ENCODE peak calls at places on chromosomes 4 and X, in five cellular contexts. A, G, K, N and X are unnamed samples.
A peak's percentile ranks its signal among the peaks of the same experiment; 100 is the strongest.

GRCh38 chr4:13627185-13627605 is 330 bp downstream of the BOD1L1 start:
- DNase-seq in A (no peak), G (no peak), K (peak; percentile 48), N (no peak), X (peak; percentile 23)

GRCh38 chrX:31036895-31037294 is 34.9 kb downstream of the FTHL17 start:
- DNase-seq in A (no peak), G (peak; percentile 64), K (peak; percentile 46), N (peak; percentile 56), X (peak; percentile 47)

GRCh38 chr4:149836546-149836945 is 20.9 kb upstream of the IQCM start:
- DNase-seq in A (no peak), G (no peak), K (no peak), N (peak; percentile 3), X (peak; percentile 6)

GRCh38 chr4:681736-682451 is 7.1 kb downstream of the SLC49A3 start:
- DNase-seq in A (no peak), G (no peak), K (no peak), N (no peak), X (no peak)

GRCh38 chr4:86493460-86493859 is 100.7 kb upstream of the PTPN13 start:
- DNase-seq in A (no peak), G (no peak), K (no peak), N (peak; percentile 52), X (no peak)

GRCh38 chrX:44447214-44447613 is 95.4 kb downstream of the FUNDC1 start:
- DNase-seq in A (no peak), G (no peak), K (no peak), N (no peak), X (no peak)

GRCh38 chr4:150781108-150781663 is 199.2 kb downstream of the MAB21L2 start:
- DNase-seq in A (no peak), G (no peak), K (no peak), N (no peak), X (no peak)

GRCh38 chr4:10458190-10458589 is 964 bp upstream of the ZNF518B start:
- DNase-seq in A (no peak), G (no peak), K (no peak), N (no peak), X (no peak)

GRCh38 chr4:168639914-168640313 is 143.1 kb downstream of the PALLD start:
- DNase-seq in A (no peak), G (no peak), K (no peak), N (peak; percentile 50), X (no peak)

GRCh38 chrX:68511255-68511654 is 12.4 kb downstream of the YIPF6 start:
- DNase-seq in A (no peak), G (peak; percentile 51), K (no peak), N (peak; percentile 58), X (peak; percentile 49)

GRCh38 chr4:153593166-153593565 is 90.9 kb upstream of the TLR2 start:
- DNase-seq in A (no peak), G (no peak), K (no peak), N (no peak), X (no peak)

GRCh38 chr4:153205028-153205648 is 895 bp downstream of the TRIM2 start:
- DNase-seq in A (no peak), G (no peak), K (no peak), N (no peak), X (peak; percentile 44)

GRCh38 chr4:154368060-154368459 is 123.5 kb downstream of the DCHS2 start:
- DNase-seq in A (no peak), G (no peak), K (no peak), N (no peak), X (no peak)

GRCh38 chr4:95084584-95084983 is 326.8 kb downstream of the BMPR1B start:
- DNase-seq in A (no peak), G (no peak), K (no peak), N (no peak), X (no peak)

GRCh38 chr4:105715692-105716278 is 7.2 kb downstream of the GSTCD start:
- DNase-seq in A (no peak), G (peak; percentile 28), K (no peak), N (peak; percentile 69), X (peak; percentile 40)

GRCh38 chr4:54315561-54315960 is 86.5 kb downstream of the PDGFRA start:
- DNase-seq in A (no peak), G (no peak), K (no peak), N (no peak), X (no peak)

DNA sequence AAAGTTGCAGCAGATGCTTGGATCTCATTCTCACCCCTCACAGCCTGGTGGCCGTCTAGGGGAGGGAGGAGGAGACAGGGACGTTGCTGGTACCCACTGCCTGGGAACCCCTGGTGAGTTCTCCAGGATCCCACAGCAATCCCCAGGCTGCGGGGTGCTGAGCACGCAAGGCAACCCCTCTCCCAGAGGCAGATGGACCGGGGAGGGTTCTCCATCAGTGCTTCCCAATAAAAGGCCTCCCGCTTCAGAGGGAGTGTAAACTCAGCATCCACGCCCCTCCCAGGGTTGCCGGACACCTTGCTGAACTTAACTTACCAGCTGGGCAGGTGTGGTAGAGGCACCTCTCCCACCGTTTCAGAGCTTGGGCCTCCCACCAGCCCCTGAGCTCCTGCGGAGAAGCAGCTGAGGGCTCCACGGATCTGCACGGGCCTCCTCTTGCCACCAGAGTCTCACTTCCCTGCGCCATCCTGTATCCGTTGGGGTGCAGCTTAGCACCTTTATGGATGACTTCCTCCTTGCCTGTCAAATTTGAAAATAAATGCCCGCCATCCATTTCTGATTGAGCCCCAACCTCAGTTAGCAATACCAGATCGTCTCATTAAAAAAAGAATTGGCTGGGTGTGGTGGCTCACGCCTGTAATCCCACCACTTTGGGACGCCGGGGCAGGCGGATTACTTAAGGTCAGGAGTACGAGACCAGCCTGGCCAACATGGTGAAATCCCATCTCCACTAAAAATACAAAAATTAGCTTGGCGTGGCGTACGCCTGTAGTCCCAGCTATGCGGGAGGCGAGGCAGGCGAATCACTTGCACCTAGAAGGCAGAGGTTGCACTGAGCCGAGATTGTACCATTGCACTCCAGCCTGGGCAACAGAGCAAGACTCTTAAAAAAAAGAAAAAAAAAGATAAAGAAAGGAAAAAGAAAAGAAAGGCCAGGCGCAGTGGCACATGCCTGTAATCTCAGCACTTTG is 14.8 kb upstream of the TBC1D14 start:
- DNase-seq in A (no peak), G (no peak), K (peak; percentile 30), N (no peak), X (no peak)
- H3K4me3 ChIP-seq in A (no peak overlapping the region), G (no peak overlapping the region), K (no peak overlapping the region), N (no peak overlapping the region), X (no peak overlapping the region)

GRCh38 chrX:108134724-108135123 is 43.1 kb downstream of the ATG4A start:
- DNase-seq in A (no peak), G (no peak), K (no peak), N (no peak), X (no peak)

GRCh38 chrX:108138814-108139213 is 47.2 kb downstream of the ATG4A start:
- DNase-seq in A (no peak), G (no peak), K (no peak), N (no peak), X (no peak)

GRCh38 chrX:108139303-108139702 is 47.7 kb downstream of the ATG4A start:
- DNase-seq in A (no peak), G (no peak), K (no peak), N (peak; percentile 21), X (peak; percentile 10)
- TF ChIP-seq CTCF in A (peak; percentile 58), G (peak; percentile 60), K (no peak), N (peak; percentile 46), X (peak; percentile 53)

GRCh38 chr4:6692379-6692778 is 1.3 kb upstream of the S100P start:
- DNase-seq in A (no peak), G (no peak), K (no peak), N (no peak), X (no peak)
- H3K4me3 ChIP-seq in A (no peak overlapping the region), G (no peak overlapping the region), K (no peak overlapping the region), N (no peak overlapping the region), X (no peak overlapping the region)

DNA sequence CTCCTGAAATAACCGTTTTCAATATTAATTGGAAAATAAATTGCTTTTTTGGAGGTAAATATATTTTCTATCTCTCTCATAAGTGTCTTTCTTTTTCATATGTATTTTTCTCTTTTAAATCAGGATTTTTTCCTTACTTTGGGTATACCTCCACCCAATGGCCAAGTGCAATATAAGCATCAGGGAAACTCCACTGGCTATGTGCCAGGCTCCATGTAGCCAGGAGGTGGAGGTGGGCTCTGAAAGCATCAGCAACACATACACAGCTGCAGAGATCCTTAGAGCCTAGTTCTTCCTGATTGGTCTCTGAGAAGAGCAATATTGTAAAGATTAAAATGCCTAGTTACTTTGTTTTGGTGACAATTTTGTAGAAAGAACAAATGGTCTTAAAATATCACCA is 3.4 kb downstream of the GABRA2 start:
- DNase-seq in A (no peak), G (peak; percentile 68), K (no peak), N (peak; percentile 18), X (peak; percentile 4)
- TF ChIP-seq CTCF in A (peak; percentile 8), G (no peak), K (no peak), N (peak; percentile 5), X (no peak)